ENCODE peak calls at places on chromosomes 7 and 10, in six cellular contexts. W is lung microvascular endothelial cell; X is AG10803; F is activated gamma-delta T cell treated with anti-CD3 and anti-CD28 coated beads, Interleukin-2, amount 50 U/mL, for 16 hours; N is amniotic stem cell; S is body of pancreas. K is an unnamed sample.

GRCh38 chr10:17353568-17353967 is 100.8 kb downstream of the ST8SIA6 start:
- DNase-seq in W (no peak), X (peak), F (no peak), N (no peak), S (no peak), K (no peak)

GRCh38 chr7:37376386-37376785 is 72.3 kb downstream of the ELMO1 start:
- DNase-seq in W (peak), X (no peak), F (no peak), N (no peak), S (no peak), K (no peak)

GRCh38 chr7:134920026-134920758 is 66.1 kb upstream of the AGBL3 start:
- DNase-seq in W (no peak), X (peak), F (no peak), N (peak), S (no peak), K (no peak)

GRCh38 chr10:132698211-132698751 is 87.7 kb downstream of the NKX6-2 start:
- DNase-seq in W (no peak), X (no peak), F (no peak), N (no peak), S (no peak), K (no peak)

GRCh38 chr10:102401735-102402511 is 6.4 kb downstream of the NFKB2 start:
- DNase-seq in W (no peak), X (peak), F (no peak), N (no peak), S (no peak), K (no peak)

GRCh38 chr10:113267616-113268015 is 285.2 kb upstream of the HABP2 start:
- DNase-seq in W (no peak), X (peak), F (no peak), N (peak), S (no peak), K (no peak)

GRCh38 chr7:47258798-47259197 is 323.1 kb downstream of the TNS3 start:
- DNase-seq in W (no peak), X (no peak), F (no peak), N (no peak), S (no peak), K (no peak)

GRCh38 chr7:157560710-157561522 is 224.1 kb downstream of the DNAJB6 start:
- DNase-seq in W (no peak), X (no peak), F (no peak), N (no peak), S (no peak), K (no peak)

GRCh38 chr7:158078161-158078910 is 509.3 kb downstream of the PTPRN2 start:
- DNase-seq in W (no peak), X (no peak), F (no peak), N (no peak), S (no peak), K (no peak)

GRCh38 chr10:130820880-130821482 is 490.5 kb downstream of the TCERG1L start:
- DNase-seq in W (no peak), X (no peak), F (no peak), N (no peak), S (no peak), K (no peak)

GRCh38 chr7:102180727-102181126 is 105.9 kb upstream of the SH2B2 start:
- DNase-seq in W (no peak), X (no peak), F (no peak), N (no peak), S (no peak), K (no peak)

GRCh38 chr10:28566458-28566857 is 33.5 kb downstream of the WAC start:
- DNase-seq in W (peak), X (no peak), F (no peak), N (no peak), S (no peak), K (no peak)

GRCh38 chr10:132094581-132095234 is 29.0 kb downstream of the JAKMIP3 start:
- DNase-seq in W (no peak), X (no peak), F (no peak), N (no peak), S (no peak), K (no peak)

GRCh38 chr10:49076741-49077521 is 38.4 kb downstream of the VSTM4 start:
- DNase-seq in W (no peak), X (no peak), F (no peak), N (no peak), S (no peak), K (no peak)

GRCh38 chr10:80464557-80465466 is 10.7 kb downstream of the TSPAN14 start:
- DNase-seq in W (peak), X (peak), F (no peak), N (no peak), S (peak), K (no peak)

GRCh38 chr10:58608826-58609225 is 96.2 kb downstream of the BICC1 start:
- DNase-seq in W (no peak), X (peak), F (no peak), N (no peak), S (no peak), K (no peak)

GRCh38 chr7:84389242-84389641 is 194.7 kb upstream of the SEMA3A start:
- DNase-seq in W (no peak), X (no peak), F (no peak), N (no peak), S (no peak), K (no peak)

GRCh38 chr7:142855401-142855743 is 496 bp downstream of the EPHB6 start:
- DNase-seq in W (no peak), X (no peak), F (no peak), N (no peak), S (no peak), K (no peak)

GRCh38 chr7:140403878-140404564 is at the start of gene RAB19:
- DNase-seq in W (no peak), X (no peak), F (peak), N (no peak), S (peak), K (peak)

GRCh38 chr7:98185101-98185500 is 26.1 kb upstream of the BHLHA15 start:
- DNase-seq in W (no peak), X (no peak), F (no peak), N (no peak), S (no peak), K (no peak)

GRCh38 chr10:36880898-36881297 is 244.5 kb upstream of the ANKRD30A start:
- DNase-seq in W (peak), X (peak), F (no peak), N (peak), S (no peak), K (no peak)

GRCh38 chr10:114831186-114831867 is 9.7 kb downstream of the FHIP2A start:
- DNase-seq in W (no peak), X (no peak), F (no peak), N (no peak), S (no peak), K (no peak)

GRCh38 chr10:102627446-102628293 is 16.6 kb upstream of the TRIM8 start:
- DNase-seq in W (peak), X (peak), F (no peak), N (peak), S (peak), K (no peak)

GRCh38 chr7:151705744-151706567 is 171.0 kb downstream of the PRKAG2 start:
- DNase-seq in W (peak), X (peak), F (no peak), N (no peak), S (peak), K (peak)

GRCh38 chr7:51278797-51279196 is 37.8 kb downstream of the COBL start:
- DNase-seq in W (no peak), X (no peak), F (no peak), N (no peak), S (no peak), K (no peak)

GRCh38 chr10:9244880-9245279 is 1190.4 kb downstream of the GATA3 start:
- DNase-seq in W (no peak), X (no peak), F (no peak), N (no peak), S (no peak), K (no peak)

GRCh38 chr7:100446040-100446439 is 9.7 kb upstream of the PPP1R35 start:
- DNase-seq in W (peak), X (peak), F (no peak), N (no peak), S (no peak), K (no peak)

K was measured in transverse colon.